ENCODE peak calls at places on chromosomes 6 and 20, in four cellular contexts. N is IMR-90, E is keratinocyte, X is K562. Y is an unnamed sample.

GRCh38 chr6:66995669-66996068 is 1288.6 kb upstream of the EYS start:
- DNase-seq in X (no peak), E (no peak), N (no peak), Y (no peak)

GRCh38 chr6:122825180-122825579 is 36.1 kb downstream of the SMPDL3A start:
- DNase-seq in E (no peak), N (no peak), X (no peak), Y (no peak)

GRCh38 chr6:152250127-152250526 is 387.0 kb downstream of the SYNE1 start:
- DNase-seq in N (no peak), X (no peak), E (no peak), Y (no peak)

GRCh38 chr20:17023811-17024210 is 203.0 kb upstream of the PCSK2 start:
- DNase-seq in E (no peak), N (peak; percentile 28), X (no peak), Y (no peak)

GRCh38 chr6:37688088-37688850 is 9.4 kb downstream of the MDGA1 start:
- DNase-seq in E (no peak), N (no peak), X (no peak), Y (no peak)

GRCh38 chr6:45607818-45608217 is 230.1 kb upstream of the SUPT3H start:
- DNase-seq in E (peak; percentile 44), N (peak; percentile 17), X (no peak), Y (no peak)

GRCh38 chr6:102655823-102656222 is 1262.3 kb downstream of the GRIK2 start:
- DNase-seq in X (no peak), N (no peak), E (no peak), Y (no peak)

GRCh38 chr6:136039185-136039584 is 187.7 kb downstream of the PDE7B start:
- DNase-seq in N (peak; percentile 47), X (no peak), E (no peak), Y (peak; percentile 43)

GRCh38 chr20:50496773-50497375 is 13.3 kb upstream of the PTPN1 start:
- DNase-seq in X (no peak), E (peak; percentile 89), N (no peak), Y (no peak)

GRCh38 chr20:35341366-35342028 is 49.3 kb upstream of the FAM83C start:
- DNase-seq in X (no peak), E (no peak), N (peak; percentile 29), Y (no peak)

GRCh38 chr6:167893416-167893815 is 66.7 kb downstream of the AFDN start:
- DNase-seq in E (no peak), N (peak; percentile 52), X (no peak), Y (no peak)

GRCh38 chr6:154614641-154615040 is 104.2 kb upstream of the CNKSR3 start:
- DNase-seq in E (no peak), X (no peak), N (no peak), Y (peak; percentile 83)

GRCh38 chr20:57620274-57620990 is at the start of gene ZBP1:
- DNase-seq in E (no peak), N (no peak), X (no peak), Y (no peak)

GRCh38 chr20:9407805-9408421 is 106.5 kb upstream of the LAMP5 start:
- DNase-seq in N (peak; percentile 78), E (peak; percentile 21), X (peak; percentile 51), Y (peak; percentile 79)

GRCh38 chr6:21026576-21027273 is 492.5 kb downstream of the CDKAL1 start:
- DNase-seq in X (no peak), E (peak; percentile 15), N (peak; percentile 74), Y (peak; percentile 90)

GRCh38 chr6:16136086-16136485 is 7.2 kb downstream of the MYLIP start:
- DNase-seq in E (no peak), X (peak; percentile 47), N (no peak), Y (no peak)

GRCh38 chr20:18879262-18879661 is 65.7 kb downstream of the SCP2D1 start:
- DNase-seq in E (peak; percentile 66), N (no peak), X (no peak), Y (no peak)

GRCh38 chr6:26507658-26508057 is 7.6 kb downstream of the BTN1A1 start:
- DNase-seq in X (no peak), N (no peak), E (no peak), Y (no peak)

GRCh38 chr20:53283011-53283410 is 310.6 kb downstream of the ZNF217 start:
- DNase-seq in E (no peak), X (no peak), N (no peak), Y (no peak)

GRCh38 chr6:159899994-159900745 is 9.4 kb downstream of the MAS1 start:
- DNase-seq in E (no peak), X (no peak), N (peak; percentile 93), Y (no peak)

GRCh38 chr6:33207569-33208088 is 671 bp upstream of the RING1 start:
- DNase-seq in E (no peak), X (no peak), N (peak; percentile 43), Y (peak; percentile 60)

GRCh38 chr6:84872996-84873395 is 108.6 kb upstream of the TBX18 start:
- DNase-seq in X (no peak), N (no peak), E (no peak), Y (no peak)

GRCh38 chr6:34234667-34235604 is 1.7 kb upstream of the HMGA1 start:
- DNase-seq in X (peak; percentile 88), N (no peak), E (no peak), Y (no peak)

GRCh38 chr6:2556761-2557160 is 194.0 kb downstream of the MYLK4 start:
- DNase-seq in E (no peak), N (no peak), X (no peak), Y (no peak)

GRCh38 chr6:154343473-154344308 is 12.9 kb downstream of the IPCEF1 start:
- DNase-seq in N (peak; percentile 16), X (peak; percentile 31), E (peak; percentile 17), Y (peak; percentile 5)

GRCh38 chr6:47633141-47633540 is 65.2 kb upstream of the ADGRF4 start:
- DNase-seq in X (no peak), E (no peak), N (no peak), Y (no peak)

GRCh38 chr6:71406871-71407860 is 118.6 kb downstream of the OGFRL1 start:
- DNase-seq in E (no peak), N (no peak), X (no peak), Y (peak; percentile 79)

GRCh38 chr6:34852406-34853085 is 35.3 kb downstream of the TAF11 start:
- DNase-seq in X (no peak), E (no peak), N (no peak), Y (no peak)

GRCh38 chr6:157648561-157648960 is 174.5 kb upstream of the SNX9 start:
- DNase-seq in E (peak; percentile 33), N (peak; percentile 37), X (no peak), Y (no peak)

GRCh38 chr6:47318236-47318974 is 8.7 kb upstream of the TNFRSF21 start:
- DNase-seq in E (no peak), N (no peak), X (no peak), Y (no peak)

GRCh38 chr20:19786311-19786710 is 28.3 kb downstream of the RIN2 start:
- DNase-seq in E (peak; percentile 96), N (peak; percentile 92), X (no peak), Y (peak; percentile 91)

GRCh38 chr20:40502431-40502992 is 186.5 kb downstream of the MAFB start:
- DNase-seq in X (no peak), E (no peak), N (no peak), Y (no peak)

GRCh38 chr6:18493421-18493891 is 106.3 kb downstream of the RNF144B start:
- DNase-seq in N (no peak), E (no peak), X (no peak), Y (no peak)

GRCh38 chr6:49202923-49203322 is 260.1 kb downstream of the MMUT start:
- DNase-seq in N (no peak), X (no peak), E (no peak), Y (no peak)

GRCh38 chr6:14758421-14759043 is 487.3 kb upstream of the JARID2 start:
- DNase-seq in E (peak; percentile 46), X (no peak), N (peak; percentile 30), Y (no peak)

GRCh38 chr6:17583811-17584210 is 16.3 kb upstream of the FAM8A1 start:
- DNase-seq in X (no peak), N (peak; percentile 59), E (no peak), Y (no peak)

GRCh38 chr20:1671891-1672669 is 14.5 kb upstream of the SIRPG start:
- DNase-seq in E (no peak), X (no peak), N (no peak), Y (no peak)
- H3K9me1 ChIP-seq in E (no peaks in the 10 kb centered on the region), X (no peaks in the 10 kb centered on the region), N (no peaks in the 10 kb centered on the region), Y (no peaks in the 10 kb centered on the region)

GRCh38 chr6:39214120-39214813 is 15.0 kb downstream of the KCNK5 start:
- DNase-seq in E (no peak), N (no peak), X (no peak), Y (no peak)

GRCh38 chr6:39214846-39215639 is 14.2 kb downstream of the KCNK5 start:
- DNase-seq in X (no peak), E (no peak), N (no peak), Y (no peak)

GRCh38 chr6:39217177-39217864 is 12.0 kb downstream of the KCNK5 start:
- DNase-seq in E (no peak), X (no peak), N (no peak), Y (no peak)

GRCh38 chr6:39213195-39213920 is 15.9 kb downstream of the KCNK5 start:
- DNase-seq in N (no peak), E (no peak), X (no peak), Y (no peak)

DNA sequence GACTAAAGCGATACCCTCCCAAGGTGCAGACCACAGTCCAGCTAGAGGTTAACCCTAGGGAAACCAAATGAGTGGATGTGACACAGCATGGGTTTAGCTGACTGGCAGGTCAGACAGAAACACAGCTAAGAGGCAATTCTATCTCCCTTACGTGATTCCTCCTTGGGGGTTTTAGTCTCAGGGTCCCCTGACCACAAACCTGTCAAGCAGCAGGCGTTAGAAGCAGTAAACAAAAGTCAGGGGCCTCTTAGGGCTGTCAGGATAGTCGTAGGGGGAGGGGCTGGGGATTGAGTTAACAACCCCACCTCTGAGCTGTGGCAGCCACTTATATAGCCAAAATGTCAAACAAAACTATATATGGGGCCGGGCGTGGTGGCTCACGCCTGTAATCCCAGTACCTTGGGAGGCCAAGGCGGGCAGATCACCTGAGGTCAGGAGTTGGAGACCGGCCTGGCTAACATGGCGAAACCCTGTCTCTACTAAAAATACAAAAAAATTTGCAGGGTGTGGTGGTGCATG is 13.6 kb downstream of the KCNK5 start:
- DNase-seq in X (no peak), N (no peak), E (no peak), Y (no peak)
- H3K9me1 ChIP-seq in X (peaks cover 22% of the 10 kb centered on the region), N (no peaks in the 10 kb centered on the region), E (no peaks in the 10 kb centered on the region), Y (no peaks in the 10 kb centered on the region)

GRCh38 chr20:32445539-32446273 is 87.6 kb downstream of the ASXL1 start:
- DNase-seq in N (no peak), E (no peak), X (peak; percentile 34), Y (no peak)
- H3K9me1 ChIP-seq in N (peaks cover 15% of the 10 kb centered on the region), E (no peaks in the 10 kb centered on the region), X (no peaks in the 10 kb centered on the region), Y (no peaks in the 10 kb centered on the region)

GRCh38 chr6:150576651-150577226 is 22.9 kb upstream of the PLEKHG1 start:
- DNase-seq in E (no peak), X (no peak), N (no peak), Y (no peak)

GRCh38 chr6:150573041-150573681 is 26.5 kb upstream of the PLEKHG1 start:
- DNase-seq in E (no peak), X (peak; percentile 29), N (no peak), Y (no peak)

GRCh38 chr6:150580489-150580888 is 19.2 kb upstream of the PLEKHG1 start:
- DNase-seq in X (no peak), N (no peak), E (no peak), Y (no peak)

GRCh38 chr6:150579611-150580010 is 20.1 kb upstream of the PLEKHG1 start:
- DNase-seq in E (no peak), X (no peak), N (no peak), Y (no peak)

DNA sequence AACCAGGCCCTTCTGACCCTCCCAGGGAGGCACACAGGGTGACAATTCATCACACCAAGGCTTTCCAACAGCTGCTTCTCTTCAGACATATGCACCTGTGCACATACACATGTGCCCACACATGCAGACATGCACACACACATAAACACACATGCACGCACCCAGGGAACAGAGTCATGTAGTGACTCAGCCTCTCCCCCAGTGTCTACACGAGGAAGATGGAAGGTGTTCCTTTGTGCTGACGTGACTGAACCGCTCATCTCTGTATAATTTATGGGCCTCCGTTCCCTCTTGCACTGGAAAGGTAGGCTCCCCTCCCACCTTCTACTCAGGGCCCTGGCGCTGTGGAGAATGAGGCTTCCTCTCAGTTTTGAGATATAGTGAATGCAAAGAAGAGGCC is 23.8 kb upstream of the PLEKHG1 start:
- DNase-seq in N (no peak), X (no peak), E (no peak), Y (no peak)
- H3K9me1 ChIP-seq in N (no peaks in the 10 kb centered on the region), X (no peaks in the 10 kb centered on the region), E (no peaks in the 10 kb centered on the region), Y (no peaks in the 10 kb centered on the region)